ENCODE peak calls at places on chromosomes 16 and 17, in five cellular contexts. A is upper lobe of right lung; J is tibial nerve; T is naive thymus-derived CD4-positive, alpha-beta T cell; L is body of pancreas. G is an unnamed sample.

GRCh38 chr16:74034862-74035261 is 261.8 kb upstream of the PSMD7 start:
- DNase-seq in A (no peak), J (no peak), T (no peak), L (no peak), G (no peak)

GRCh38 chr17:50149425-50150353 is 788 bp downstream of the PPP1R9B start:
- DNase-seq in A (peak; percentile 86), J (no peak), T (peak; percentile 58), L (peak; percentile 79), G (peak; percentile 87)

GRCh38 chr17:48603959-48604769 is 622 bp downstream of the HOXB6 start:
- DNase-seq in A (no peak), J (no peak), T (no peak), L (no peak), G (no peak)

GRCh38 chr17:3474212-3474611 is 1.6 kb upstream of the ASPA start:
- DNase-seq in A (no peak), J (no peak), T (no peak), L (no peak), G (no peak)

GRCh38 chr16:50719401-50720337 is 22.2 kb upstream of the CYLD start:
- DNase-seq in A (no peak), J (no peak), T (no peak), L (peak; percentile 60), G (no peak)

GRCh38 chr16:29664133-29664912 is 1.3 kb downstream of the SPN start:
- DNase-seq in A (peak; percentile 74), J (no peak), T (no peak), L (peak; percentile 15), G (no peak)

GRCh38 chr16:31488630-31489564 is 6.0 kb downstream of the SLC5A2 start:
- DNase-seq in A (no peak), J (no peak), T (no peak), L (peak; percentile 25), G (peak; percentile 67)

GRCh38 chr16:67546761-67547422 is 15.4 kb upstream of the CTCF start:
- DNase-seq in A (peak; percentile 85), J (peak; percentile 48), T (peak; percentile 66), L (peak; percentile 92), G (peak; percentile 74)

GRCh38 chr16:67104061-67104460 is 5.7 kb upstream of the PHAF1 start:
- DNase-seq in A (no peak), J (no peak), T (no peak), L (peak; percentile 34), G (no peak)

GRCh38 chr16:16017812-16018211 is 68.4 kb downstream of the ABCC1 start:
- DNase-seq in A (no peak), J (no peak), T (no peak), L (no peak), G (no peak)

GRCh38 chr16:27781981-27782880 is 232.3 kb downstream of the KATNIP start:
- DNase-seq in A (no peak), J (no peak), T (no peak), L (no peak), G (no peak)

GRCh38 chr16:86087011-86087453 is 188.1 kb downstream of the IRF8 start:
- DNase-seq in A (peak; percentile 68), J (no peak), T (no peak), L (no peak), G (no peak)

GRCh38 chr16:86088287-86088686 is 189.3 kb downstream of the IRF8 start:
- DNase-seq in A (no peak), J (no peak), T (no peak), L (no peak), G (no peak)

GRCh38 chr16:86086471-86086870 is 187.5 kb downstream of the IRF8 start:
- DNase-seq in A (no peak), J (peak; percentile 3), T (no peak), L (no peak), G (no peak)

GRCh38 chr16:86088816-86089215 is 189.9 kb downstream of the IRF8 start:
- DNase-seq in A (no peak), J (no peak), T (no peak), L (no peak), G (no peak)

GRCh38 chr16:86087561-86088230 is 188.7 kb downstream of the IRF8 start:
- DNase-seq in A (peak; percentile 54), J (peak; percentile 4), T (no peak), L (no peak), G (no peak)
- H3K4me3 ChIP-seq in A (no peak overlapping the region), J (no peak overlapping the region), T (no peak overlapping the region), L (no peak overlapping the region), G (no peak overlapping the region)

GRCh38 chr16:85167589-85168537 is 55.6 kb upstream of the CIBAR2 start:
- DNase-seq in A (no peak), J (no peak), T (no peak), L (no peak), G (peak; percentile 62)
- H3K27me3 ChIP-seq in A (peaks cover 11% of the 10 kb centered on the region), J (peaks cover 13% of the 10 kb centered on the region), T (no peaks in the 10 kb centered on the region), L (no peaks in the 10 kb centered on the region), G (no peaks in the 10 kb centered on the region)

DNA sequence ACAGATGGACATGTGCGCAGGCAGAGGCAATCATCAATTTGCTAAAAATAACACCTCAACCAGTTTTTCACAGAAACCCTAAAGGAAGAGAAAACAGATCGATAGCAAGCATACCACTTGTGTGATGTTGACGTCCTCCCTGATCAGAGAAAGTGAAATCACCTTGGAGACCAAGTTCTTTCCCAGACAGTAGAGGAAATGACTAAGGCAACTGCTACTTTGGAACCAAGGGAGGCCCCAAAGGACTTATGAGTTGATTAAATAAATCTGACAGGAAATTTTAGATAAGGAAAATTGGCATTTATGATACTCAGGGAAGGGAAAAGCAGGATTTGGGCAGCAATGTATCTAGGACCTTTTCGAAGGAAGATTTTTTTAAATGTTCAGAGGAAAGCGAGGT is 267.1 kb upstream of the ASIC2 start:
- DNase-seq in A (no peak), J (no peak), T (no peak), L (no peak), G (no peak)
- H3K4me1 ChIP-seq in A (no peaks in the 10 kb centered on the region), J (no peaks in the 10 kb centered on the region), T (no peaks in the 10 kb centered on the region), L (no peaks in the 10 kb centered on the region), G (no peaks in the 10 kb centered on the region)

GRCh38 chr16:84444476-84444875 is 60.0 kb downstream of the MEAK7 start:
- DNase-seq in A (peak; percentile 36), J (no peak), T (no peak), L (no peak), G (no peak)

GRCh38 chr16:84448444-84448843 is 56.0 kb downstream of the MEAK7 start:
- DNase-seq in A (peak; percentile 21), J (no peak), T (no peak), L (no peak), G (no peak)

GRCh38 chr16:84443166-84443802 is 61.2 kb downstream of the MEAK7 start:
- DNase-seq in A (peak; percentile 46), J (no peak), T (no peak), L (no peak), G (no peak)

GRCh38 chr16:84446596-84447392 is 57.7 kb downstream of the MEAK7 start:
- DNase-seq in A (peak; percentile 22), J (no peak), T (no peak), L (no peak), G (no peak)

GRCh38 chr16:84446086-84446485 is 58.4 kb downstream of the MEAK7 start:
- DNase-seq in A (no peak), J (no peak), T (no peak), L (no peak), G (no peak)
- H3K4me3 ChIP-seq in A (no peak overlapping the region), J (no peak overlapping the region), T (no peak overlapping the region), L (no peak overlapping the region), G (no peak overlapping the region)

GRCh38 chr17:812638-813204 is 30.6 kb downstream of the MRM3 start:
- DNase-seq in A (no peak), J (no peak), T (no peak), L (no peak), G (no peak)

GRCh38 chr17:819251-819650 is 37.1 kb downstream of the MRM3 start:
- DNase-seq in A (no peak), J (no peak), T (no peak), L (no peak), G (no peak)

DNA sequence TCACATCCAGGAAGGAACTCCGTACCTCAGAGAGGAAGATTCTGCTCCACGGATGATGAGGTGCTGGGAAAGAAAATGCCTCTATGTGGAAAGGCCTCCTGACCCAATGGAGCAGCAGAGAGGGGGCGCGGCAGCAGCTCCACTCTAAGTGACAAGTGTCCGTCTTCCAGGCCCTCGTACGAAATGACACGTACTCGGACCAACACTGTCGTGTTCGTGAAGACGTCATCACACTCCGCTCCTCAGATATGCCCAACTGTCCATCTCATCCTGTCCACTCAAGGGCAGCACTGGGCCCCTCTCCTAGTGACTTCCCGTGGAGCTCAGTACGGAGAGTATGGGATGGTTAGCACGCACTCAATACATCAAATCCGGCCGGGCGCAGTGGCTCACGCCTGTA is 32.2 kb downstream of the MRM3 start:
- DNase-seq in A (no peak), J (no peak), T (no peak), L (no peak), G (no peak)
- H3K27me3 ChIP-seq in A (no peaks in the 10 kb centered on the region), J (no peaks in the 10 kb centered on the region), T (no peaks in the 10 kb centered on the region), L (no peaks in the 10 kb centered on the region), G (no peaks in the 10 kb centered on the region)

GRCh38 chr16:89738538-89739317 is 17.4 kb downstream of the ZNF276 start:
- DNase-seq in A (no peak), J (no peak), T (no peak), L (no peak), G (no peak)
- H3K4me1 ChIP-seq in A (no peaks in the 10 kb centered on the region), J (no peaks in the 10 kb centered on the region), T (peaks cover 31% of the 10 kb centered on the region), L (no peaks in the 10 kb centered on the region), G (no peaks in the 10 kb centered on the region)

DNA sequence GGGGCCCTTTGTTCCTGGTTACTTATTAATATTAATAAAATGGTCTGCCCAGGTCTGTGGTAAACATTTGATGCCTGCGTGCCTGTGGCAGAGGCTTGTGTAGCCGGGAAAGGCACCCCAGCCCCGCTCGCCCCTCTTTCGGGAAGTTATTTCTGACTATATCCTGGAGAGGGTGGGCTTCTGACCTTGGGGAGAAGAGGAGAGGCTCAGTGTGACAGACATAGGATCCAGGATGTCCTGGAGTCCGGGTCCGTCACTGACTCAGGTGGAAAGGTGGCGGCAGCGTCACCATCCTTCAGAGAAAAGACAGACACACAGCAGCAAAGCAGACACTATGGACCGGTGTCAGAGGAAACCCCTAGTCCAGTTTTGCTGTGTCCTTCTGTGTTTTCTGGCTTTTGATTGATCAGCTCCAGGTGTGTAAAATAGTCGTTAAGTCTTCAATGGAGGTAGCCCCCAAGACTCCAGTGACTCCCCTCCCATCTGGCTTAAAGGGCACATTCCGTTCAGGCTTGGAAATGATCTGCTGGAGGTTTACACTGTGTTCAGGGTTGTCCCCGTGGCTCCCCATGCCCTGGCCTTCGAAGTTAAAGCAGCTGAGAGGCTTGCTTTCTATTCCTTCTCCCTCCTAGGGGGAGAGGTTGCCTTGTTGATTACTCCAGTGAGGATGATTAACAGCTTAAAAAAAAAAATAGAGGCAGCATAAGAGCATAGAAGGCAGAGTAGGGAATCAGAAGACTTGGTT is 81.6 kb downstream of the CCDC182 start:
- DNase-seq in A (no peak), J (no peak), T (no peak), L (no peak), G (no peak)
- H3K4me3 ChIP-seq in A (no peak overlapping the region), J (peak overlapping the region; percentile 10), T (no peak overlapping the region), L (no peak overlapping the region), G (no peak overlapping the region)

G was measured in right cardiac atrium.